ENCODE peak calls at places on chromosomes 13 and 19, in four cellular contexts. Z is right lobe of liver, L is HCT116, S is upper lobe of left lung. M is an unnamed sample.

GRCh38 chr19:6238256-6238642 is 41.5 kb downstream of the MLLT1 start:
- ATAC-seq in Z (no peak), L (no peak), S (no peak), M (no peak)

GRCh38 chr19:33206261-33207039 is 12.3 kb downstream of the LRP3 start:
- ATAC-seq in Z (no peak), L (no peak), S (no peak), M (no peak)

GRCh38 chr19:33071887-33072286 is 7.2 kb upstream of the RHPN2 start:
- ATAC-seq in Z (no peak), L (peak; percentile 56), S (no peak), M (no peak)

GRCh38 chr13:35716186-35716585 is 239.7 kb upstream of the MAB21L1 start:
- ATAC-seq in Z (no peak), L (no peak), S (peak; percentile 65), M (peak; percentile 77)

GRCh38 chr13:36837354-36838092 is 18.5 kb downstream of the RFXAP start:
- ATAC-seq in Z (no peak), L (no peak), S (no peak), M (no peak)

GRCh38 chr19:28387507-28387906 is 825.4 kb downstream of the UQCRFS1 start:
- ATAC-seq in Z (no peak), L (no peak), S (no peak), M (no peak)

GRCh38 chr13:94248454-94249233 is 230.8 kb downstream of the DCT start:
- ATAC-seq in Z (no peak), L (no peak), S (no peak), M (no peak)

GRCh38 chr13:45615501-45616101 is at the start of gene ERICH6B:
- ATAC-seq in Z (peak; percentile 30), L (peak; percentile 71), S (peak; percentile 31), M (peak; percentile 25)

GRCh38 chr19:38277969-38278680 is 13.8 kb downstream of the SPINT2 start:
- ATAC-seq in Z (peak; percentile 82), L (no peak), S (peak; percentile 38), M (peak; percentile 81)

GRCh38 chr13:51297556-51297955 is 41.9 kb upstream of the SERPINE3 start:
- ATAC-seq in Z (no peak), L (peak; percentile 63), S (no peak), M (no peak)

GRCh38 chr13:32894589-32895001 is 121.6 kb upstream of the KL start:
- ATAC-seq in Z (no peak), L (no peak), S (no peak), M (no peak)

GRCh38 chr13:110338441-110339101 is 31.5 kb downstream of the COL4A2 start:
- ATAC-seq in Z (no peak), L (no peak), S (peak; percentile 64), M (peak; percentile 49)

GRCh38 chr19:13503570-13504235 is 2.6 kb downstream of the CACNA1A start:
- ATAC-seq in Z (no peak), L (no peak), S (no peak), M (no peak)

GRCh38 chr19:33532859-33533455 is 11.4 kb upstream of the PEPD start:
- ATAC-seq in Z (no peak), L (no peak), S (no peak), M (no peak)

GRCh38 chr13:98278068-98278619 is 101.1 kb upstream of the RNF113B start:
- ATAC-seq in Z (peak; percentile 44), L (no peak), S (no peak), M (no peak)

GRCh38 chr19:16859626-16860025 is 29.2 kb upstream of the F2RL3 start:
- ATAC-seq in Z (no peak), L (no peak), S (no peak), M (no peak)

GRCh38 chr19:19554074-19555023 is 16.3 kb downstream of the CILP2 start:
- ATAC-seq in Z (peak; percentile 59), L (peak; percentile 83), S (peak; percentile 79), M (peak; percentile 22)

GRCh38 chr13:45412274-45413049 is 5.7 kb downstream of the SLC25A30 start:
- ATAC-seq in Z (no peak), L (no peak), S (no peak), M (no peak)

GRCh38 chr13:59691501-59692066 is 472.1 kb downstream of the DIAPH3 start:
- ATAC-seq in Z (peak; percentile 80), L (no peak), S (no peak), M (no peak)

GRCh38 chr19:38538793-38539528 is 78.8 kb downstream of the MAP4K1 start:
- ATAC-seq in Z (no peak), L (no peak), S (no peak), M (no peak)

GRCh38 chr19:5048727-5049553 is 80.0 kb downstream of the KDM4B start:
- ATAC-seq in Z (no peak), L (peak; percentile 2), S (peak; percentile 60), M (peak; percentile 59)

GRCh38 chr13:79533781-79534400 is 52.9 kb downstream of the NDFIP2 start:
- ATAC-seq in Z (no peak), L (no peak), S (no peak), M (no peak)

GRCh38 chr13:97352815-97353214 is 81.2 kb upstream of the RAP2A start:
- ATAC-seq in Z (no peak), L (no peak), S (no peak), M (no peak)

GRCh38 chr13:29677627-29678026 is 82.1 kb upstream of the SLC7A1 start:
- ATAC-seq in Z (no peak), L (no peak), S (no peak), M (no peak)

GRCh38 chr19:3573162-3573857 is 566 bp downstream of the HMG20B start:
- ATAC-seq in Z (peak; percentile 4), L (peak; percentile 7), S (peak; percentile 33), M (peak; percentile 2)

GRCh38 chr19:49073514-49074378 is 1.2 kb upstream of the KCNA7 start:
- ATAC-seq in Z (no peak), L (peak; percentile 88), S (no peak), M (no peak)

GRCh38 chr19:18049390-18049789 is 37.3 kb downstream of the IL12RB1 start:
- ATAC-seq in Z (peak; percentile 75), L (no peak), S (peak; percentile 71), M (peak; percentile 91)

GRCh38 chr13:112583592-112584277 is 4.2 kb downstream of the TUBGCP3 start:
- ATAC-seq in Z (peak; percentile 5), L (no peak), S (peak; percentile 38), M (no peak)

GRCh38 chr13:37681295-37682032 is 82.9 kb upstream of the POSTN start:
- ATAC-seq in Z (no peak), L (no peak), S (no peak), M (no peak)

GRCh38 chr13:64958106-64958505 is 2272.0 kb downstream of the PCDH9 start:
- ATAC-seq in Z (no peak), L (no peak), S (no peak), M (no peak)

GRCh38 chr13:39306639-39307589 is 268.7 kb downstream of the NHLRC3 start:
- ATAC-seq in Z (no peak), L (no peak), S (no peak), M (no peak)
- H3K9me3 ChIP-seq in Z (no peaks in the 10 kb centered on the region), L (no peaks in the 10 kb centered on the region), S (no peaks in the 10 kb centered on the region), M (no peaks in the 10 kb centered on the region)

DNA sequence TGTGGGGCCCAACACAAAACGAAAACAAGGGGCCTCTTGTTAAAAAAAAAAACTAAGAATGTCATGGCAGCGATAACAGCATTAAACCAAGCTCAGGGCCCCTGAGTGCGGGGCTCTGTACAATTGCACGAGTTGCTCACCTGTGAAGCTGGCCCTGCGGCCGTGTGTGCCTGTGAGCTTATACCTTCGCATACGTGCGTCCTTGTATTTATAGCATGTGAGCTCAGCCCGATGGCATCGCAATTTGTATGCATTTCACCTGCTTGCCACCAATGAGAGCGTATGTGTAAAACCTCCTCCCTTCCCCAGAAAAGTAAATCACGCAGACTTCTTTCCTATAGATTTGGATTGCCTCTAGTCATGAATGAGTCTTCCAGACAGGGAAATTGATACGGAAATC is 17.1 kb downstream of the HNRNPM start:
- ATAC-seq in Z (no peak), L (no peak), S (no peak), M (no peak)
- TF ChIP-seq POLR2A in Z (no peak), L (no peak), S (no peak), M (no peak)

DNA sequence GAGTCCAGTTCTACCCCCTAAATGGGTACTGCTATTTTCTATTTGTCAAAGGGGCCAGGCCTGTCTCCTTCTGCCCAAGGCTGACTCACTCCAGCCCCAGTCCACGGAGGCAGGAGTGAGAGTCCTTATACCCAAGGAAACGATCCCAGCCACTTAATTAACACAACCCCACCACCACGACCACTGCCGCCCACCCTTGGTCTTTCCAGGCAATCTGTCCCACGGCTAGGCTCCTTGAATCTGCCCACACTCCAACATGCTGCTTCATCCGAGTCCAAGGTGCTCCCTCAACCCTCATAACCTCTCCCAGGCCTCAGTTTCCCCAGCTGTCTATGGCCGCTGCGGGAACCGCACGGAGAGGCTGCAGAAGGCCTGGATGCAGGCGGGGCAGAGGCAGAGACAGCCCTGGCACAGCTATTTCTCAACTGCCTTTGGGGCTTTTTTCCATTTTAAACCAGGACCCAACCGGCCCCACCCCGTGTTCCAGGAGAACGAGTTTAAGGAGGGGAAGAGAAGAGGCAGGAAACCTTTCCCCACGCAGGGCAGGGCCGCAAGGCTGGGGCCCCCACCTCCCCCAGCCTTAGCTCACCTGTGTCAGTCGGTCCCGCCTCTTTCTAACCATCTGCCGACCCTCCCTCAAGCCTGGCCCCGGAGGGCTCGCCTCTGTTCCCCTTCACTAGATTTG is 746 bp downstream of the RAB3D start:
- ATAC-seq in Z (peak; percentile 6), L (peak; percentile 8), S (peak; percentile 48), M (peak; percentile 14)
- H3K4me3 ChIP-seq in Z (peak overlapping the region; percentile 46), L (peak overlapping the region; percentile 86), S (peak overlapping the region; percentile 99), M (peak overlapping the region; percentile 67)

GRCh38 chr19:15644066-15644741 is 3.5 kb downstream of the CYP4F3 start:
- ATAC-seq in Z (peak; percentile 10), L (no peak), S (no peak), M (no peak)
- H3K9me3 ChIP-seq in Z (no peaks in the 10 kb centered on the region), L (no peaks in the 10 kb centered on the region), S (no peaks in the 10 kb centered on the region), M (no peaks in the 10 kb centered on the region)

GRCh38 chr13:27504126-27504525 is 53.8 kb upstream of the MTIF3 start:
- ATAC-seq in Z (no peak), L (no peak), S (no peak), M (no peak)
- TF ChIP-seq POLR2A in Z (no peak), L (no peak), S (no peak), M (no peak)

DNA sequence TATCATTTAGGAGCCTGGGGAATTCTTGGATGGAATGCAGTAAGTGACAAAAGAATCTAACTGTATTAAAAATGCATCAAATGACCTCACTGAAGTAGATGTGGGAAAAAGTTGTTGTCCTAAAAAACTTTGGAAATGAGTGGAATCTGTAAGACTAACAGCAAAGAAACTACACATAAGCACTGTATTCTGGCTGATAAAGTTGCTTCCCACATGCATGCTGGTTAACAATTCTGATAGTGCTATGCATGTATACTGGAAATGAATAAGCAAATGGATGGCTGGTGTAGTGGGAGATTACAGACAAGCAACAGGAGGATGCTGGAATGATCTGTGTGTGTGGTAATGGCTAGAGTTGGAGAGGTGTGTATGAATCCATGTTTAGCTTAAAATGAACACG is 138.5 kb downstream of the FOXO1 start:
- ATAC-seq in Z (no peak), L (no peak), S (no peak), M (no peak)
- H3K4me3 ChIP-seq in Z (no peak overlapping the region), L (no peak overlapping the region), S (no peak overlapping the region), M (no peak overlapping the region)

GRCh38 chr19:36508325-36508724 is 19.0 kb upstream of the ZNF566 start:
- ATAC-seq in Z (no peak), L (no peak), S (no peak), M (no peak)
- H3K9me3 ChIP-seq in Z (peaks cover 20% of the 10 kb centered on the region), L (peaks cover 14% of the 10 kb centered on the region), S (peaks cover 96% of the 10 kb centered on the region), M (peaks cover 99% of the 10 kb centered on the region)

GRCh38 chr19:44845612-44846454 is at the start of gene NECTIN2:
- ATAC-seq in Z (peak; percentile 81), L (peak; percentile 66), S (peak; percentile 93), M (peak; percentile 83)
- TF ChIP-seq POLR2A in Z (peak; percentile 91), L (no peak), S (peak; percentile 91), M (peak; percentile 86)

GRCh38 chr19:40811478-40812341 is 12.7 kb downstream of the EGLN2 start:
- ATAC-seq in Z (no peak), L (no peak), S (no peak), M (no peak)
- H3K4me3 ChIP-seq in Z (no peak overlapping the region), L (no peak overlapping the region), S (no peak overlapping the region), M (peak overlapping the region; percentile 52)

M was measured in gastroesophageal sphincter.